ENCODE peak calls at places on chromosomes 1 and 21, in four cellular contexts. Q, N, C and S are unnamed samples.

GRCh38 chr1:15786581-15786980 is 20.9 kb downstream of the UQCRHL start:
- DNase-seq in Q (no peak), C (no peak), N (no peak), S (no peak)

GRCh38 chr1:222786107-222786506 is 28.7 kb upstream of the DISP1 start:
- DNase-seq in C (no peak), Q (no peak), N (no peak), S (no peak)

GRCh38 chr1:65172936-65173335 is 24.9 kb downstream of the AK4 start:
- DNase-seq in Q (no peak), C (no peak), N (no peak), S (no peak)

GRCh38 chr21:33231526-33231925 is 1.8 kb downstream of the IFNAR2 start:
- DNase-seq in C (no peak), N (no peak), Q (no peak), S (peak)

GRCh38 chr1:187691439-187691838 is 862.7 kb downstream of the PLA2G4A start:
- DNase-seq in N (no peak), C (no peak), Q (no peak), S (no peak)

GRCh38 chr21:35503646-35504045 is 454.5 kb upstream of the RUNX1 start:
- DNase-seq in C (no peak), Q (no peak), N (no peak), S (peak)

GRCh38 chr1:5999711-6000443 is 7.7 kb upstream of the NPHP4 start:
- DNase-seq in N (no peak), C (no peak), Q (no peak), S (no peak)

GRCh38 chr21:41280115-41280919 is 36.3 kb upstream of the FAM3B start:
- DNase-seq in C (no peak), Q (no peak), N (no peak), S (no peak)

GRCh38 chr1:25575191-25575590 is 31.8 kb downstream of the LDLRAP1 start:
- DNase-seq in N (no peak), C (no peak), Q (no peak), S (no peak)

GRCh38 chr1:182397653-182398388 is 2.6 kb downstream of the TEDDM1 start:
- DNase-seq in C (no peak), Q (no peak), N (no peak), S (no peak)

GRCh38 chr1:47434051-47434842 is 3.6 kb upstream of the FOXD2 start:
- DNase-seq in Q (no peak), N (no peak), C (no peak), S (no peak)

GRCh38 chr1:83545450-83545849 is 453.5 kb downstream of the TTLL7 start:
- DNase-seq in Q (no peak), N (no peak), C (no peak), S (no peak)

GRCh38 chr1:118223426-118223825 is 38.4 kb upstream of the SPAG17 start:
- DNase-seq in Q (no peak), N (no peak), C (no peak), S (no peak)